ENCODE peak calls at places on chromosomes 13 and 19, in six cellular contexts. One of them, this sample, is unnamed.

GRCh38 chr19:56765107-56765506 is 75.4 kb downstream of the PEG3 start:
- ATAC-seq in upper lobe of left lung: no peak
- ATAC-seq in HepG2: no peak
- ATAC-seq in K562: no peak
- ATAC-seq in GM12878: no peak
- ATAC-seq in A549: no peak
- ATAC-seq in this sample: peak; percentile 55

GRCh38 chr19:3479177-3479818 is 1.0 kb downstream of the SMIM24 start:
- ATAC-seq in A549: peak; percentile 56
- ATAC-seq in K562: peak; percentile 89
- ATAC-seq in GM12878: peak; percentile 67
- ATAC-seq in HepG2: no peak
- ATAC-seq in upper lobe of left lung: no peak
- ATAC-seq in this sample: no peak

GRCh38 chr13:95552539-95553270 is at the start of gene CLDN10:
- ATAC-seq in K562: peak; percentile 70
- ATAC-seq in A549: peak; percentile 91
- ATAC-seq in GM12878: no peak
- ATAC-seq in upper lobe of left lung: peak; percentile 56
- ATAC-seq in HepG2: no peak
- ATAC-seq in this sample: peak; percentile 43

GRCh38 chr13:110683203-110683883 is 22.6 kb downstream of the CARS2 start:
- ATAC-seq in GM12878: peak; percentile 48
- ATAC-seq in upper lobe of left lung: no peak
- ATAC-seq in A549: peak; percentile 85
- ATAC-seq in HepG2: peak; percentile 60
- ATAC-seq in K562: peak; percentile 67
- ATAC-seq in this sample: no peak

GRCh38 chr13:31246918-31247317 is 47.1 kb downstream of the B3GLCT start:
- ATAC-seq in K562: no peak
- ATAC-seq in GM12878: no peak
- ATAC-seq in A549: no peak
- ATAC-seq in upper lobe of left lung: no peak
- ATAC-seq in HepG2: no peak
- ATAC-seq in this sample: no peak

GRCh38 chr13:99439048-99439447 is 62.2 kb upstream of the TM9SF2 start:
- ATAC-seq in K562: no peak
- ATAC-seq in A549: no peak
- ATAC-seq in HepG2: no peak
- ATAC-seq in upper lobe of left lung: peak; percentile 30
- ATAC-seq in GM12878: no peak
- ATAC-seq in this sample: no peak

GRCh38 chr13:29733069-29733700 is 117.2 kb downstream of the UBL3 start:
- ATAC-seq in A549: no peak
- ATAC-seq in K562: no peak
- ATAC-seq in upper lobe of left lung: peak; percentile 45
- ATAC-seq in GM12878: peak; percentile 70
- ATAC-seq in HepG2: no peak
- ATAC-seq in this sample: no peak

GRCh38 chr13:74158606-74159352 is 24.6 kb upstream of the KLF12 start:
- ATAC-seq in HepG2: no peak
- ATAC-seq in K562: no peak
- ATAC-seq in GM12878: no peak
- ATAC-seq in upper lobe of left lung: no peak
- ATAC-seq in A549: no peak
- ATAC-seq in this sample: no peak

GRCh38 chr19:49676136-49676689 is 858 bp upstream of the PRMT1 start:
- ATAC-seq in upper lobe of left lung: peak; percentile 79
- ATAC-seq in HepG2: peak; percentile 4
- ATAC-seq in A549: peak; percentile 42
- ATAC-seq in K562: peak; percentile 32
- ATAC-seq in GM12878: peak; percentile 19
- ATAC-seq in this sample: peak; percentile 57

GRCh38 chr19:1269478-1270167 is 491 bp downstream of the CIRBP start:
- ATAC-seq in K562: peak; percentile 1
- ATAC-seq in upper lobe of left lung: no peak
- ATAC-seq in GM12878: peak; percentile 11
- ATAC-seq in HepG2: no peak
- ATAC-seq in A549: peak; percentile 3
- ATAC-seq in this sample: peak; percentile 62

GRCh38 chr19:1267441-1268391 is 1.4 kb upstream of the CIRBP start:
- ATAC-seq in A549: no peak
- ATAC-seq in K562: no peak
- ATAC-seq in upper lobe of left lung: no peak
- ATAC-seq in HepG2: no peak
- ATAC-seq in GM12878: no peak
- ATAC-seq in this sample: no peak

GRCh38 chr19:1268392-1269064 is 604 bp upstream of the CIRBP start:
- ATAC-seq in GM12878: no peak
- ATAC-seq in A549: no peak
- ATAC-seq in K562: no peak
- ATAC-seq in upper lobe of left lung: no peak
- ATAC-seq in HepG2: no peak
- ATAC-seq in this sample: no peak

GRCh38 chr19:1270168-1270853 is 1.2 kb downstream of the CIRBP start:
- ATAC-seq in K562: no peak
- ATAC-seq in GM12878: no peak
- ATAC-seq in upper lobe of left lung: no peak
- ATAC-seq in A549: no peak
- ATAC-seq in HepG2: no peak
- ATAC-seq in this sample: no peak

DNA sequence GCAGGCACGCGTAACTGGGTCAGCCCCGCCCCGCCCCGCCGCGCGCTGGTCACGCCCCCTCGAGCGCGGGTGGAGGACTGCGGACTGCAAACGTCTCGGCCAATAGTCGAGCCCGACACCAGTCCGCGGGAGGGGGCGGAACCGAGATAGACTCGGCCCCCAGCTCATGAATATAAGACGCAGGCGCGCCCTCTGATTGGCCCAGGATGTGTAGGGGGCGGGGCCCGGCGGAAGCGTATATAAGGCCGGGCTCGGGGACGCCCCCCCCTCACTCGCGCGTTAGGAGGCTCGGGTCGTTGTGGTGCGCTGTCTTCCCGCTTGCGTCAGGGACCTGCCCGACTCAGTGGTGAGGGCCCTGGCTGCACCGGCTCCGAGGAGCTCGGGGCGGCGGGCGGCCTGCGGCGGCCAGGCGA is at the start of gene CIRBP:
- ATAC-seq in K562: peak; percentile 71
- ATAC-seq in HepG2: peak; percentile 45
- ATAC-seq in A549: peak; percentile 64
- ATAC-seq in upper lobe of left lung: peak; percentile 92
- ATAC-seq in GM12878: peak; percentile 70
- ATAC-seq in this sample: peak; percentile 88
- H3K4me1 ChIP-seq in K562: peaks cover 97% of the 10 kb centered on the region
- H3K4me1 ChIP-seq in HepG2: peaks cover 78% of the 10 kb centered on the region
- H3K4me1 ChIP-seq in A549: peaks cover 63% of the 10 kb centered on the region
- H3K4me1 ChIP-seq in upper lobe of left lung: peaks cover 84% of the 10 kb centered on the region
- H3K4me1 ChIP-seq in GM12878: peaks cover 47% of the 10 kb centered on the region
- H3K4me1 ChIP-seq in this sample: peaks cover 75% of the 10 kb centered on the region

GRCh38 chr19:38959618-38960017 is 15.9 kb downstream of the FBXO17 start:
- ATAC-seq in K562: no peak
- ATAC-seq in GM12878: no peak
- ATAC-seq in A549: no peak
- ATAC-seq in HepG2: peak; percentile 64
- ATAC-seq in upper lobe of left lung: no peak
- ATAC-seq in this sample: no peak

GRCh38 chr19:38964738-38965137 is 10.8 kb downstream of the FBXO17 start:
- ATAC-seq in K562: no peak
- ATAC-seq in A549: no peak
- ATAC-seq in GM12878: no peak
- ATAC-seq in upper lobe of left lung: no peak
- ATAC-seq in HepG2: peak; percentile 62
- ATAC-seq in this sample: no peak
- TF ChIP-seq POLR2A in K562: no peak
- TF ChIP-seq POLR2A in A549: no peak
- TF ChIP-seq POLR2A in GM12878: no peak
- TF ChIP-seq POLR2A in upper lobe of left lung: no peak
- TF ChIP-seq POLR2A in HepG2: no peak
- TF ChIP-seq POLR2A in this sample: no peak

DNA sequence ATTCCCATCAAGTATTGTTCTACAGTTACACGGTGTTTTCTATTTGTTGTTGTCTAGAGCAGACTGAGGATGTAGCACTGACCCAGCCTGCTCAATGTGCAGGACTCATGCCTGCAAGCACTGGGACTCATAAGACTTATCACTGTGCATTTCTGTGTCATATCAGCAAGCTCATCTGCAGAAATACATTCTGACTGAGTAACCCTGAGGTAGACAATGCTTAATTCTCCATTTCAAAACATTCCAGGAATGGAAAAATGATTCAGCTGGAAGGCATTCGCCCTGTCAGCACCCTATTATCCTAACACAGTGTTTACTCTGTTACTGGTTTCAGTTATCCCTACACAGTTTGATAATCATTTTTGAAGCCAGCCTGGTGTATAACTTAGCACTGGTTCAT is 2506.4 kb downstream of the PCDH9 start:
- ATAC-seq in GM12878: no peak
- ATAC-seq in upper lobe of left lung: no peak
- ATAC-seq in HepG2: peak; percentile 73
- ATAC-seq in A549: peak; percentile 100
- ATAC-seq in K562: no peak
- ATAC-seq in this sample: no peak
- TF ChIP-seq EP300 in GM12878: no peak
- TF ChIP-seq EP300 in upper lobe of left lung: no peak
- TF ChIP-seq EP300 in HepG2: no peak
- TF ChIP-seq EP300 in A549: no peak
- TF ChIP-seq EP300 in K562: no peak
- TF ChIP-seq EP300 in this sample: no peak

DNA sequence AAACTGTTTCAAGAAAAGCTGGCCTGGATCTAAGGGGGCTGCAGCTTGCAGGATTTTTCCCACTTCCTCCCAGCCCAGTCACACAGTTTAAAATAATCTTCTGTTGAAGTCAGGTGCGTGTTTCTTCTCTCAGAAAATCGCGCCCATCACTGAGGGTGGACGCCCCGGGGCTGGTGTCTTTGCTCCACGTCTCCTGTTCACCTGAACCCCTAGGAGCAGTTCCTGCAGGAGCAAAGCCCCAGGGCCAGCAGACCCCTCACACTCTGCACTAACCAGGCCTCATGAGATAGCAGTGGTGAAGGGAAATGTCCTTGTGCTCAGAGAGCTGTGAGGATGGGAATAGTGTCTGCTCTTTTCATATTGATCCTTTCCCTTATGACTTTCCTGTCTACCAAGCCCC is 920 bp upstream of the SIGLEC7 start:
- ATAC-seq in A549: no peak
- ATAC-seq in upper lobe of left lung: no peak
- ATAC-seq in K562: no peak
- ATAC-seq in GM12878: no peak
- ATAC-seq in HepG2: no peak
- ATAC-seq in this sample: no peak
- H3K4me1 ChIP-seq in A549: no peaks in the 10 kb centered on the region
- H3K4me1 ChIP-seq in upper lobe of left lung: peaks cover 14% of the 10 kb centered on the region
- H3K4me1 ChIP-seq in K562: peaks cover 16% of the 10 kb centered on the region
- H3K4me1 ChIP-seq in GM12878: no peaks in the 10 kb centered on the region
- H3K4me1 ChIP-seq in HepG2: no peaks in the 10 kb centered on the region
- H3K4me1 ChIP-seq in this sample: no peaks in the 10 kb centered on the region

GRCh38 chr19:28871099-28871725 is 341.7 kb downstream of the UQCRFS1 start:
- ATAC-seq in K562: no peak
- ATAC-seq in HepG2: no peak
- ATAC-seq in A549: peak; percentile 47
- ATAC-seq in upper lobe of left lung: peak; percentile 30
- ATAC-seq in GM12878: no peak
- ATAC-seq in this sample: peak; percentile 7

GRCh38 chr19:28868836-28869235 is 344.1 kb downstream of the UQCRFS1 start:
- ATAC-seq in HepG2: no peak
- ATAC-seq in GM12878: no peak
- ATAC-seq in K562: no peak
- ATAC-seq in upper lobe of left lung: no peak
- ATAC-seq in A549: no peak
- ATAC-seq in this sample: no peak

GRCh38 chr19:28867978-28868377 is 345.0 kb downstream of the UQCRFS1 start:
- ATAC-seq in K562: no peak
- ATAC-seq in A549: no peak
- ATAC-seq in upper lobe of left lung: no peak
- ATAC-seq in HepG2: no peak
- ATAC-seq in GM12878: no peak
- ATAC-seq in this sample: no peak

GRCh38 chr19:28873301-28873700 is 339.6 kb downstream of the UQCRFS1 start:
- ATAC-seq in GM12878: no peak
- ATAC-seq in A549: no peak
- ATAC-seq in K562: no peak
- ATAC-seq in HepG2: no peak
- ATAC-seq in upper lobe of left lung: no peak
- ATAC-seq in this sample: no peak

DNA sequence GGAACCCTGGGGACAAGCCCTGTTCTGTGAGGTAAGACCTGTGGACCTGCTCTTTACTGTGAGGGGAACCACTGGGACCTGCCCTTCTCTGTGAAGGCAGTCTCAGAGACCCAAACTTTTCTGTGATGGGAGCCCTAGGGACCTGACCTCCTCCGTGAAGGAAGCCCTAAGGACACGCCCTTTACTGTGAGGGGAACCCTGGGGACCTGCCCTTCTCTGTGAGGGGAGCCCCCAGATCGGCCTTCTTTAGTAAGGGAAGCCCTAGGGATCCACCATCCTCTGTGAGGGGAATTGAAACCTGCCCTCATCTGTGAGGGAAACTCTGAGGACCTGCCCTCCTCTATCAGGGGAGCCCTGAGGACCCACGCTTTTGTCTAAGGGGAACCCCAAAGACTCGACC is 343.5 kb downstream of the UQCRFS1 start:
- ATAC-seq in upper lobe of left lung: no peak
- ATAC-seq in K562: no peak
- ATAC-seq in A549: no peak
- ATAC-seq in HepG2: no peak
- ATAC-seq in GM12878: no peak
- ATAC-seq in this sample: no peak
- TF ChIP-seq POLR2A in upper lobe of left lung: no peak
- TF ChIP-seq POLR2A in K562: no peak
- TF ChIP-seq POLR2A in A549: no peak
- TF ChIP-seq POLR2A in HepG2: no peak
- TF ChIP-seq POLR2A in GM12878: no peak
- TF ChIP-seq POLR2A in this sample: no peak

DNA sequence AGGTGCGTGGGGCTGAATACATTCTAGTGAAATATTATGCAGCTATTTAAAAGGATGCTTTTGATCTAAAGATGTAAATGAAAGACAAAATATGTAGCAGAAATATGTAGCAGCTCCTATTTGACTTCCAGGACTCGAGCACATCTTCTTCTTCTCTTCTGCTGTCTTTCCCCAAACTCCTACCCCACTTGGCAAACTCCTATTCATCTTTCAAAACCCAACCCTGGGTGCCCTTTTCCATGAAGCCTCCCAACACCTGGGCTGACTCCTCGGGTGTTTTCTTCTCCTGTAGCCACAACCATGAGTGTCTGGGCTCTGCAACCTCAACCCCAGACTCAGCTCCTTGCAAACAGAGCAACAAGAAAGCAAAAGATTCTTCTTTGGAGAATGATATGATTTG is 11.1 kb downstream of the ACER1 start:
- ATAC-seq in upper lobe of left lung: no peak
- ATAC-seq in GM12878: no peak
- ATAC-seq in A549: no peak
- ATAC-seq in K562: no peak
- ATAC-seq in HepG2: no peak
- ATAC-seq in this sample: no peak
- TF ChIP-seq EP300 in upper lobe of left lung: no peak
- TF ChIP-seq EP300 in GM12878: no peak
- TF ChIP-seq EP300 in A549: no peak
- TF ChIP-seq EP300 in K562: no peak
- TF ChIP-seq EP300 in HepG2: no peak
- TF ChIP-seq EP300 in this sample: no peak

GRCh38 chr19:48625891-48626327 is 6.6 kb downstream of the SPHK2 start:
- ATAC-seq in GM12878: no peak
- ATAC-seq in K562: no peak
- ATAC-seq in A549: no peak
- ATAC-seq in HepG2: no peak
- ATAC-seq in upper lobe of left lung: no peak
- ATAC-seq in this sample: no peak
- H3K4me1 ChIP-seq in GM12878: peaks cover 13% of the 10 kb centered on the region
- H3K4me1 ChIP-seq in K562: peaks cover 69% of the 10 kb centered on the region
- H3K4me1 ChIP-seq in A549: peaks cover 20% of the 10 kb centered on the region
- H3K4me1 ChIP-seq in HepG2: peaks cover 40% of the 10 kb centered on the region
- H3K4me1 ChIP-seq in upper lobe of left lung: peaks cover 40% of the 10 kb centered on the region
- H3K4me1 ChIP-seq in this sample: peaks cover 27% of the 10 kb centered on the region

This sample was measured in gastroesophageal sphincter.